ENCODE peak calls at places on chromosomes 11 and 22, in seven cellular contexts. Q, V, L, D, Z, U and E are unnamed samples. For H3K4me1, the result is how much of the 10 kb centered on the place peaks cover.

GRCh38 chr11:119460130-119460529 is 37.2 kb upstream of the THY1 start:
- DNase-seq in Q (no peak), V (no peak), L (no peak), D (no peak), Z (no peak), U (no peak), E (no peak)

GRCh38 chr22:40679964-40680818 is 907 bp downstream of the MCHR1 start:
- DNase-seq in Q (no peak), V (no peak), L (no peak), D (no peak), Z (no peak), U (no peak), E (no peak)

GRCh38 chr11:122343247-122343646 is 227.2 kb upstream of the BLID start:
- DNase-seq in Q (no peak), V (no peak), L (no peak), D (no peak), Z (no peak), U (no peak), E (no peak)

GRCh38 chr22:20773793-20774212 is at the start of gene SERPIND1:
- DNase-seq in Q (no peak), V (no peak), L (no peak), D (no peak), Z (peak), U (no peak), E (no peak)

GRCh38 chr11:40403321-40403720 is 1056.1 kb downstream of the LRRC4C start:
- DNase-seq in Q (no peak), V (peak), L (no peak), D (no peak), Z (no peak), U (no peak), E (no peak)

GRCh38 chr11:96215094-96215782 is 127.8 kb downstream of the MAML2 start:
- DNase-seq in Q (no peak), V (peak), L (no peak), D (peak), Z (no peak), U (no peak), E (no peak)

GRCh38 chr11:11963842-11964773 is 44.3 kb downstream of the DKK3 start:
- DNase-seq in Q (no peak), V (no peak), L (no peak), D (no peak), Z (no peak), U (no peak), E (no peak)

GRCh38 chr11:19595840-19596751 is 116.5 kb upstream of the NAV2 start:
- DNase-seq in Q (peak), V (peak), L (no peak), D (no peak), Z (no peak), U (no peak), E (no peak)

GRCh38 chr11:86440305-86440716 is 65.6 kb downstream of the CCDC81 start:
- DNase-seq in Q (peak), V (peak), L (no peak), D (no peak), Z (no peak), U (no peak), E (no peak)

GRCh38 chr11:45390407-45390806 is 104.3 kb upstream of the SYT13 start:
- DNase-seq in Q (no peak), V (no peak), L (no peak), D (no peak), Z (no peak), U (no peak), E (no peak)

GRCh38 chr11:10302294-10302743 is 2.6 kb upstream of the ADM start:
- DNase-seq in Q (no peak), V (no peak), L (no peak), D (no peak), Z (peak), U (no peak), E (peak)

GRCh38 chr11:96061730-96062524 is 138.0 kb upstream of the MTMR2 start:
- DNase-seq in Q (no peak), V (no peak), L (no peak), D (no peak), Z (peak), U (no peak), E (no peak)

GRCh38 chr11:69320756-69321741 is 27.1 kb downstream of the MYEOV start:
- DNase-seq in Q (no peak), V (no peak), L (peak), D (no peak), Z (no peak), U (no peak), E (no peak)

GRCh38 chr11:75422248-75423231 is 10.5 kb downstream of the KLHL35 start:
- DNase-seq in Q (no peak), V (no peak), L (peak), D (no peak), Z (no peak), U (no peak), E (peak)

GRCh38 chr11:6608011-6608410 is 4.0 kb downstream of the TAF10 start:
- DNase-seq in Q (peak), V (no peak), L (no peak), D (no peak), Z (no peak), U (no peak), E (peak)

GRCh38 chr11:46894506-46894905 is 23.8 kb downstream of the LRP4 start:
- DNase-seq in Q (no peak), V (no peak), L (no peak), D (no peak), Z (no peak), U (no peak), E (no peak)

GRCh38 chr11:102476812-102477211 is 24.2 kb upstream of the TMEM123 start:
- DNase-seq in Q (peak), V (no peak), L (no peak), D (peak), Z (peak), U (no peak), E (no peak)

GRCh38 chr22:27993201-27993635 is 74.2 kb upstream of the PITPNB start:
- DNase-seq in Q (no peak), V (no peak), L (peak), D (no peak), Z (no peak), U (peak), E (peak)

GRCh38 chr11:113387605-113388211 is at the start of gene ANKK1:
- DNase-seq in Q (no peak), V (no peak), L (no peak), D (no peak), Z (peak), U (no peak), E (no peak)

GRCh38 chr11:34341096-34341495 is 16.7 kb downstream of the ABTB2 start:
- DNase-seq in Q (no peak), V (no peak), L (no peak), D (no peak), Z (no peak), U (no peak), E (no peak)

GRCh38 chr11:128519353-128519752 is 68.0 kb downstream of the ETS1 start:
- DNase-seq in Q (no peak), V (peak), L (no peak), D (no peak), Z (no peak), U (no peak), E (no peak)

GRCh38 chr11:81005595-81005994 is 1564.8 kb upstream of the TENM4 start:
- DNase-seq in Q (no peak), V (peak), L (no peak), D (no peak), Z (no peak), U (no peak), E (no peak)

GRCh38 chr11:75142714-75143419 is 8.0 kb upstream of the SLCO2B1 start:
- DNase-seq in Q (peak), V (peak), L (peak), D (peak), Z (no peak), U (peak), E (peak)

GRCh38 chr11:5473921-5474320 is 14.6 kb upstream of the OR52D1 start:
- DNase-seq in Q (no peak), V (no peak), L (no peak), D (no peak), Z (no peak), U (no peak), E (no peak)

GRCh38 chr11:77309401-77310085 is 8.1 kb upstream of the GDPD4 start:
- DNase-seq in Q (no peak), V (no peak), L (no peak), D (no peak), Z (no peak), U (no peak), E (no peak)

GRCh38 chr11:7638710-7639642 is 34.3 kb downstream of the CYB5R2 start:
- DNase-seq in Q (no peak), V (no peak), L (no peak), D (no peak), Z (no peak), U (no peak), E (no peak)

GRCh38 chr11:15707194-15707593 is 592.5 kb downstream of the INSC start:
- DNase-seq in Q (no peak), V (no peak), L (no peak), D (no peak), Z (no peak), U (no peak), E (no peak)

GRCh38 chr11:1702506-1702905 is 5.5 kb downstream of the KRTAP5-6 start:
- DNase-seq in Q (no peak), V (no peak), L (no peak), D (no peak), Z (no peak), U (no peak), E (no peak)

GRCh38 chr22:43066844-43067385 is 22.3 kb downstream of the TTLL1 start:
- DNase-seq in Q (no peak), V (peak), L (no peak), D (no peak), Z (no peak), U (no peak), E (no peak)

GRCh38 chr11:57330029-57330428 is 5.3 kb upstream of the TNKS1BP1 start:
- DNase-seq in Q (no peak), V (no peak), L (no peak), D (no peak), Z (no peak), U (no peak), E (no peak)

GRCh38 chr11:8959546-8960166 is 4.6 kb downstream of the TMEM9B start:
- DNase-seq in Q (no peak), V (peak), L (no peak), D (no peak), Z (peak), U (no peak), E (no peak)

GRCh38 chr11:107357877-107358276 is 99.7 kb downstream of the CWF19L2 start:
- DNase-seq in Q (no peak), V (no peak), L (no peak), D (no peak), Z (no peak), U (no peak), E (no peak)

GRCh38 chr11:62149986-62150886 is 26.4 kb downstream of the INCENP start:
- DNase-seq in Q (no peak), V (no peak), L (peak), D (no peak), Z (no peak), U (no peak), E (no peak)

GRCh38 chr11:47551086-47551485 is 1.8 kb downstream of the CELF1 start:
- DNase-seq in Q (no peak), V (peak), L (no peak), D (no peak), Z (peak), U (no peak), E (no peak)

GRCh38 chr11:3156282-3156660 is 8.8 kb downstream of the OSBPL5 start:
- DNase-seq in Q (no peak), V (peak), L (no peak), D (peak), Z (no peak), U (no peak), E (no peak)

GRCh38 chr22:46150615-46151423 is 493 bp downstream of the PPARA start:
- DNase-seq in Q (peak), V (no peak), L (peak), D (peak), Z (no peak), U (no peak), E (peak)

GRCh38 chr11:133824593-133824992 is 20.7 kb downstream of the SPATA19 start:
- DNase-seq in Q (no peak), V (no peak), L (no peak), D (no peak), Z (no peak), U (no peak), E (no peak)
- TF ChIP-seq CTCF in Q (no peak), V (no peak), L (no peak), D (no peak), Z (no peak), U (no peak), E (no peak)

GRCh38 chr11:65562020-65562419 is 3.9 kb upstream of the LTBP3 start:
- DNase-seq in Q (no peak), V (no peak), L (no peak), D (no peak), Z (no peak), U (no peak), E (no peak)
- H3K4me1 ChIP-seq in Q (under half), V (under half), L (under half), D (under half), Z (under half), U (under half), E (half or more)

GRCh38 chr11:31812392-31813241 is 1.5 kb upstream of the PAX6 start:
- DNase-seq in Q (no peak), V (no peak), L (no peak), D (no peak), Z (no peak), U (no peak), E (no peak)
- H3K4me3 ChIP-seq in Q (no peak), V (peak), L (peak), D (no peak), Z (peak), U (peak), E (peak)

GRCh38 chr22:50625568-50626313 is 2.2 kb downstream of the ARSA start:
- DNase-seq in Q (peak), V (no peak), L (peak), D (no peak), Z (no peak), U (peak), E (peak)
- TF ChIP-seq CTCF in Q (no peak), V (no peak), L (peak), D (no peak), Z (no peak), U (no peak), E (no peak)